ENCODE peak calls at places on chromosomes 13 and 19, in nine cellular contexts. G is mesenchymal stem cell; J is HuH-7; X is activated CD4-positive, alpha-beta T cell treated with anti-CD3 and anti-CD28 coated beads for 1 hour; L is NCI-H748 treated with DMSO at 0.1 percent for 48 hours; N is stimulated activated CD8-positive, alpha-beta memory T cell treated with anti-CD3 and anti-CD28 coated beads, Interleukin-7, amount 100 ng/mL, for 1 hour; F is NCI-H187 treated with DMSO at 0.1 percent for 48 hours; P is T-cell; D is NCI-H146. M is an unnamed sample.

GRCh38 chr19:34990578-34991192 is 9.4 kb upstream of the GRAMD1A start:
- DNase-seq in P (no peak), F (no peak), D (no peak), G (no peak), N (no peak), X (no peak), L (no peak), J (no peak), M (no peak)

GRCh38 chr13:70203661-70204229 is 95.5 kb upstream of the KLHL1 start:
- DNase-seq in X (no peak), P (no peak), L (no peak), J (no peak), F (no peak), G (no peak), D (peak; percentile 2), N (no peak), M (no peak)

GRCh38 chr13:48151343-48151742 is 56.4 kb upstream of the MED4 start:
- DNase-seq in N (no peak), X (no peak), D (no peak), L (no peak), J (no peak), G (no peak), F (no peak), P (no peak), M (no peak)

GRCh38 chr19:19597809-19598306 is 20.6 kb downstream of the PBX4 start:
- DNase-seq in P (peak; percentile 51), F (no peak), D (no peak), L (no peak), G (no peak), X (peak; percentile 16), J (no peak), N (no peak), M (no peak)

GRCh38 chr13:26508885-26509284 is 48.6 kb upstream of the WASF3 start:
- DNase-seq in J (no peak), P (no peak), G (peak; percentile 50), L (no peak), D (no peak), X (no peak), F (no peak), N (no peak), M (no peak)

GRCh38 chr13:75797256-75797655 is 161.1 kb downstream of the LMO7 start:
- DNase-seq in D (no peak), X (no peak), N (no peak), L (no peak), P (no peak), J (no peak), G (no peak), F (no peak), M (no peak)

GRCh38 chr19:52270266-52270885 is 989 bp downstream of the ZNF766 start:
- DNase-seq in X (no peak), D (peak; percentile 22), P (no peak), F (no peak), L (peak; percentile 30), G (no peak), N (no peak), J (peak; percentile 6), M (no peak)

GRCh38 chr19:35757231-35757748 is 461 bp upstream of the HSPB6 start:
- DNase-seq in P (no peak), F (no peak), J (no peak), D (peak; percentile 78), X (no peak), L (no peak), G (peak; percentile 99), N (no peak), M (no peak)

GRCh38 chr13:41361501-41361900 is 50.4 kb downstream of the NAA16 start:
- DNase-seq in P (no peak), L (no peak), X (no peak), F (no peak), G (peak; percentile 41), N (no peak), D (no peak), J (no peak), M (no peak)

GRCh38 chr13:83162493-83162892 is 719.8 kb downstream of the SLITRK1 start:
- DNase-seq in J (no peak), X (no peak), G (peak; percentile 8), P (no peak), D (no peak), F (no peak), L (no peak), N (no peak), M (no peak)

GRCh38 chr13:113860051-113860471 is 3.8 kb downstream of the GAS6 start:
- DNase-seq in J (no peak), X (no peak), P (no peak), N (no peak), F (no peak), L (no peak), D (peak; percentile 50), G (no peak), M (no peak)

GRCh38 chr13:84479656-84480055 is 597.4 kb upstream of the SLITRK1 start:
- DNase-seq in N (no peak), J (no peak), F (no peak), G (no peak), X (no peak), P (no peak), L (no peak), D (no peak), M (no peak)

GRCh38 chr13:65966991-65967451 is 1263.1 kb downstream of the PCDH9 start:
- DNase-seq in N (no peak), P (no peak), D (no peak), J (peak; percentile 27), G (peak; percentile 65), L (no peak), X (no peak), F (no peak), M (no peak)

GRCh38 chr13:112732679-112733078 is 42.8 kb downstream of the ATP11A start:
- DNase-seq in P (no peak), F (no peak), N (no peak), G (no peak), D (peak; percentile 80), L (peak; percentile 94), X (no peak), J (no peak), M (no peak)

GRCh38 chr19:6610934-6611370 is 20.0 kb upstream of the CD70 start:
- DNase-seq in J (no peak), D (no peak), P (no peak), L (no peak), F (no peak), N (no peak), G (peak; percentile 24), X (no peak), M (no peak)

GRCh38 chr19:34734601-34735103 is 609 bp downstream of the ZNF181 start:
- DNase-seq in F (no peak), N (no peak), L (peak; percentile 32), P (no peak), X (no peak), D (peak; percentile 77), J (no peak), G (no peak), M (no peak)

GRCh38 chr19:5466072-5466471 is 10.9 kb downstream of the ZNRF4 start:
- DNase-seq in G (no peak), X (no peak), J (no peak), F (no peak), P (no peak), D (no peak), N (no peak), L (no peak), M (no peak)

GRCh38 chr13:35225582-35225981 is 250.9 kb downstream of the MAB21L1 start:
- DNase-seq in J (no peak), G (no peak), F (no peak), D (no peak), N (no peak), X (no peak), L (no peak), P (no peak), M (no peak)

GRCh38 chr13:24741016-24741662 is 22.8 kb upstream of the RNF17 start:
- DNase-seq in N (no peak), D (no peak), F (no peak), J (peak; percentile 21), P (no peak), G (no peak), L (no peak), X (no peak), M (no peak)

GRCh38 chr19:48512504-48513288 is 1.1 kb upstream of the LMTK3 start:
- DNase-seq in D (no peak), J (no peak), F (no peak), G (no peak), L (no peak), X (no peak), N (no peak), P (no peak), M (no peak)

GRCh38 chr13:97856001-97856675 is 97.3 kb upstream of the IPO5 start:
- DNase-seq in X (no peak), L (no peak), J (no peak), D (no peak), N (no peak), P (no peak), F (no peak), G (no peak), M (no peak)